ENCODE peak calls at places on chromosomes 4 and X, in ten cellular contexts. N, R, Y, P, X, G, I, L, A and J are unnamed samples.
A peak's percentile ranks its signal among the peaks of the same experiment; 100 is the strongest.

GRCh38 chr4:98586634-98587354 is 71.6 kb downstream of the TSPAN5 start:
- DNase-seq in X (no peak), I (no peak), A (no peak), L (peak; percentile 70), R (peak; percentile 19), G (no peak), Y (no peak), P (no peak), N (no peak), J (peak; percentile 51)

GRCh38 chr4:82705881-82706280 is 92.7 kb downstream of the SCD5 start:
- DNase-seq in I (no peak), G (no peak), A (no peak), X (no peak), Y (peak; percentile 16), R (no peak), P (no peak), L (no peak), N (peak; percentile 67), J (no peak)

GRCh38 chr4:163568835-163569234 is 74.3 kb downstream of the TMA16 start:
- DNase-seq in I (no peak), P (no peak), G (no peak), A (no peak), N (no peak), Y (no peak), L (no peak), X (no peak), R (no peak), J (no peak)

GRCh38 chrX:144681501-144681900 is 565.8 kb upstream of the SPANXN1 start:
- DNase-seq in P (no peak), I (no peak), G (no peak), Y (no peak), L (no peak), R (no peak), X (peak; percentile 2), A (no peak), N (peak; percentile 48), J (no peak)

GRCh38 chr4:140070369-140070768 is 83.6 kb downstream of the MAML3 start:
- DNase-seq in A (no peak), R (no peak), Y (no peak), G (no peak), N (no peak), P (peak; percentile 40), I (no peak), X (no peak), L (no peak), J (no peak)

GRCh38 chr4:172989984-172990711 is 178.5 kb upstream of the GALNT7 start:
- DNase-seq in I (no peak), L (no peak), X (no peak), Y (no peak), N (no peak), G (no peak), P (no peak), R (no peak), A (no peak), J (no peak)

GRCh38 chrX:9562851-9563250 is 98.0 kb downstream of the TBL1X start:
- DNase-seq in N (peak; percentile 88), L (no peak), G (no peak), P (no peak), A (no peak), Y (peak; percentile 82), R (no peak), I (no peak), X (no peak), J (no peak)

GRCh38 chrX:30620980-30621716 is 32.1 kb upstream of the GK start:
- DNase-seq in A (no peak), G (no peak), N (peak; percentile 79), I (no peak), X (peak; percentile 19), Y (peak; percentile 82), P (no peak), L (no peak), R (no peak), J (no peak)

GRCh38 chr4:159520074-159520473 is 417.2 kb downstream of the RAPGEF2 start:
- DNase-seq in A (no peak), P (no peak), G (no peak), Y (no peak), L (no peak), X (no peak), I (no peak), R (no peak), N (no peak), J (no peak)

GRCh38 chrX:124530803-124531202 is 184.4 kb downstream of the SH2D1A start:
- DNase-seq in P (no peak), N (no peak), G (no peak), L (peak; percentile 63), A (no peak), Y (no peak), X (no peak), I (no peak), R (no peak), J (peak; percentile 19)

GRCh38 chr4:1002631-1003251 is 8.7 kb upstream of the FGFRL1 start:
- DNase-seq in I (no peak), Y (no peak), X (no peak), R (no peak), L (no peak), N (no peak), G (peak; percentile 68), P (no peak), A (no peak), J (no peak)

GRCh38 chr4:56976878-56977320 is 507 bp downstream of the NOA1 start:
- DNase-seq in I (no peak), X (peak; percentile 72), A (peak; percentile 77), G (peak; percentile 64), P (peak; percentile 57), L (no peak), R (no peak), Y (no peak), N (no peak), J (peak; percentile 30)

GRCh38 chr4:36280555-36280954 is 861 bp upstream of the DTHD1 start:
- DNase-seq in N (no peak), Y (no peak), I (no peak), G (peak; percentile 61), P (no peak), L (no peak), R (no peak), X (peak; percentile 62), A (no peak), J (no peak)

GRCh38 chr4:33062155-33062554 is 2342.0 kb downstream of the PCDH7 start:
- DNase-seq in P (no peak), I (no peak), Y (no peak), N (no peak), L (no peak), G (no peak), A (no peak), R (no peak), X (no peak), J (no peak)

GRCh38 chr4:101102114-101102752 is 245.1 kb downstream of the PPP3CA start:
- DNase-seq in A (no peak), R (no peak), L (no peak), N (no peak), I (no peak), G (no peak), X (no peak), Y (peak; percentile 20), P (no peak), J (no peak)

GRCh38 chr4:128835498-128836222 is 26.2 kb downstream of the JADE1 start:
- DNase-seq in A (peak; percentile 30), L (peak; percentile 71), Y (no peak), R (no peak), G (no peak), N (no peak), I (no peak), X (no peak), P (no peak), J (peak; percentile 43)

GRCh38 chrX:134026732-134027311 is 41.4 kb upstream of the GPC3 start:
- DNase-seq in Y (no peak), L (peak; percentile 74), I (no peak), A (no peak), N (peak; percentile 0), X (peak; percentile 86), P (peak; percentile 35), G (peak; percentile 77), R (no peak), J (peak; percentile 0)

GRCh38 chr4:108036252-108036651 is 46.6 kb downstream of the HADH start:
- DNase-seq in L (no peak), P (peak; percentile 86), N (no peak), G (no peak), R (no peak), I (no peak), A (peak; percentile 68), Y (no peak), X (no peak), J (no peak)

GRCh38 chr4:8494983-8495548 is 54.5 kb downstream of the TRMT44 start:
- DNase-seq in L (no peak), A (no peak), G (no peak), I (no peak), X (no peak), R (no peak), P (no peak), Y (no peak), N (no peak), J (no peak)

GRCh38 chr4:131426023-131426758 is 1722.9 kb upstream of the PCDH10 start:
- DNase-seq in G (no peak), R (no peak), L (no peak), N (no peak), A (no peak), I (no peak), P (no peak), X (no peak), Y (no peak), J (no peak)

GRCh38 chr4:2096073-2096609 is 37.0 kb downstream of the NAT8L start:
- DNase-seq in X (peak; percentile 27), N (peak; percentile 18), L (no peak), P (no peak), R (no peak), Y (no peak), G (no peak), I (no peak), A (no peak), J (no peak)

GRCh38 chr4:168524006-168524405 is 27.2 kb downstream of the PALLD start:
- DNase-seq in G (no peak), X (no peak), A (no peak), L (no peak), N (peak; percentile 77), I (no peak), R (no peak), Y (peak; percentile 74), P (no peak), J (no peak)

GRCh38 chrX:45743906-45744625 is 543.4 kb upstream of the DIPK2B start:
- DNase-seq in L (no peak), X (no peak), P (no peak), G (no peak), I (no peak), N (peak; percentile 59), R (no peak), A (no peak), Y (no peak), J (no peak)

GRCh38 chrX:132488092-132488749 is 617 bp downstream of the MBNL3 start:
- DNase-seq in A (no peak), R (no peak), L (no peak), Y (peak; percentile 20), P (peak; percentile 30), N (peak; percentile 18), I (no peak), X (peak; percentile 26), G (no peak), J (no peak)

GRCh38 chr4:88792268-88792781 is 94.7 kb upstream of the NAP1L5 start:
- DNase-seq in I (no peak), A (no peak), P (no peak), R (no peak), L (no peak), Y (peak; percentile 83), N (peak; percentile 87), G (no peak), X (peak; percentile 83), J (no peak)

GRCh38 chr4:102675142-102675541 is 85.6 kb downstream of the MANBA start:
- DNase-seq in L (no peak), P (no peak), N (no peak), R (no peak), G (no peak), X (no peak), Y (peak; percentile 75), I (no peak), A (no peak), J (no peak)

GRCh38 chrX:103404225-103405008 is 28.1 kb downstream of the BEX3 start:
- DNase-seq in R (peak; percentile 1), N (peak; percentile 90), G (peak; percentile 91), X (peak; percentile 94), A (peak; percentile 73), P (peak; percentile 14), L (peak; percentile 64), I (peak; percentile 36), Y (peak; percentile 83), J (peak; percentile 51)

GRCh38 chrX:68571292-68572256 is 72.7 kb downstream of the YIPF6 start:
- DNase-seq in I (no peak), P (no peak), G (no peak), R (no peak), X (peak; percentile 8), N (peak; percentile 82), L (no peak), A (no peak), Y (peak; percentile 75), J (no peak)